ENCODE peak calls at places on chromosomes 3 and 15, in ten cellular contexts. K, E, Z, M, B, P, O, X, T and C are unnamed samples.

GRCh38 chr3:81887448-81887847 is 126.0 kb upstream of the GBE1 start:
- DNase-seq in K (no peak), E (no peak), Z (no peak), M (no peak), B (no peak), P (no peak), O (no peak), X (no peak), T (no peak), C (no peak)

GRCh38 chr3:31213869-31214486 is 318.7 kb upstream of the STT3B start:
- DNase-seq in K (no peak), E (no peak), Z (peak), M (no peak), B (peak), P (no peak), O (no peak), X (no peak), T (no peak), C (no peak)

GRCh38 chr3:18062289-18063025 is 320.0 kb upstream of the TBC1D5 start:
- DNase-seq in K (no peak), E (no peak), Z (peak), M (no peak), B (no peak), P (peak), O (no peak), X (no peak), T (no peak), C (no peak)

GRCh38 chr15:40386480-40386879 is 4.0 kb downstream of the KNSTRN start:
- DNase-seq in K (no peak), E (no peak), Z (no peak), M (no peak), B (no peak), P (no peak), O (no peak), X (no peak), T (no peak), C (no peak)

GRCh38 chr3:13887746-13888300 is 8.0 kb upstream of the WNT7A start:
- DNase-seq in K (no peak), E (no peak), Z (no peak), M (no peak), B (no peak), P (no peak), O (no peak), X (no peak), T (no peak), C (no peak)

GRCh38 chr15:101320501-101321052 is 25.5 kb upstream of the SNRPA1 start:
- DNase-seq in K (peak), E (peak), Z (peak), M (no peak), B (peak), P (peak), O (peak), X (peak), T (no peak), C (no peak)

GRCh38 chr15:74497584-74497983 is 36.6 kb upstream of the UBL7 start:
- DNase-seq in K (no peak), E (no peak), Z (peak), M (no peak), B (no peak), P (no peak), O (peak), X (no peak), T (no peak), C (no peak)

GRCh38 chr15:57647791-57648130 is 56.1 kb downstream of the MYZAP start:
- DNase-seq in K (no peak), E (no peak), Z (peak), M (no peak), B (no peak), P (no peak), O (no peak), X (no peak), T (no peak), C (no peak)

GRCh38 chr15:36905908-36906307 is 194.4 kb downstream of the MEIS2 start:
- DNase-seq in K (no peak), E (no peak), Z (no peak), M (no peak), B (no peak), P (peak), O (no peak), X (no peak), T (no peak), C (no peak)

GRCh38 chr15:85785887-85786777 is 8.6 kb downstream of the KLHL25 start:
- DNase-seq in K (no peak), E (no peak), Z (peak), M (no peak), B (no peak), P (peak), O (peak), X (no peak), T (no peak), C (no peak)

GRCh38 chr3:120144267-120144666 is 50.0 kb upstream of the GSK3B start:
- DNase-seq in K (no peak), E (no peak), Z (peak), M (no peak), B (no peak), P (peak), O (no peak), X (no peak), T (no peak), C (no peak)

GRCh38 chr3:62149962-62150361 is 223.4 kb downstream of the FEZF2 start:
- DNase-seq in K (no peak), E (no peak), Z (peak), M (no peak), B (no peak), P (peak), O (no peak), X (no peak), T (no peak), C (no peak)

GRCh38 chr3:101896103-101896757 is 46.9 kb downstream of the NFKBIZ start:
- DNase-seq in K (no peak), E (no peak), Z (no peak), M (no peak), B (no peak), P (no peak), O (no peak), X (no peak), T (no peak), C (no peak)

GRCh38 chr3:129195731-129196256 is 12.1 kb upstream of the CNBP start:
- DNase-seq in K (no peak), E (peak), Z (peak), M (peak), B (peak), P (peak), O (no peak), X (no peak), T (no peak), C (no peak)

GRCh38 chr3:52406231-52406661 is 38.7 kb downstream of the SEMA3G start:
- DNase-seq in K (no peak), E (peak), Z (no peak), M (no peak), B (no peak), P (no peak), O (no peak), X (no peak), T (no peak), C (no peak)

GRCh38 chr15:76139368-76140068 is 79.7 kb downstream of the TMEM266 start:
- DNase-seq in K (peak), E (peak), Z (peak), M (peak), B (peak), P (peak), O (peak), X (peak), T (peak), C (peak)

GRCh38 chr3:127908202-127908601 is 6.8 kb upstream of the KBTBD12 start:
- DNase-seq in K (no peak), E (no peak), Z (peak), M (no peak), B (no peak), P (no peak), O (no peak), X (no peak), T (no peak), C (no peak)

GRCh38 chr3:73018790-73019441 is 22.3 kb downstream of the PPP4R2 start:
- DNase-seq in K (no peak), E (no peak), Z (no peak), M (no peak), B (no peak), P (no peak), O (no peak), X (no peak), T (no peak), C (no peak)

GRCh38 chr3:182105875-182106274 is 394.1 kb downstream of the SOX2 start:
- DNase-seq in K (no peak), E (no peak), Z (peak), M (no peak), B (no peak), P (no peak), O (no peak), X (no peak), T (no peak), C (no peak)

GRCh38 chr15:67762610-67763368 is 62.5 kb upstream of the SKOR1 start:
- DNase-seq in K (peak), E (no peak), Z (no peak), M (no peak), B (no peak), P (peak), O (no peak), X (no peak), T (no peak), C (no peak)

GRCh38 chr3:184380627-184381260 is 890 bp downstream of the CHRD start:
- DNase-seq in K (no peak), E (no peak), Z (no peak), M (no peak), B (no peak), P (no peak), O (no peak), X (no peak), T (no peak), C (peak)

GRCh38 chr3:190432216-190432615 is 17.5 kb downstream of the TMEM207 start:
- DNase-seq in K (no peak), E (no peak), Z (peak), M (no peak), B (no peak), P (no peak), O (no peak), X (no peak), T (no peak), C (no peak)